ENCODE peak calls at places on chromosomes 12 and 14, in four cellular contexts. R is SK-N-SH, J is K562, O is HepG2. S is an unnamed sample.

GRCh38 chr12:112473056-112473455 is 54.3 kb downstream of the PTPN11 start:
- DNase-seq in J (peak; percentile 28), R (peak; percentile 20), O (no peak), S (peak; percentile 33)

GRCh38 chr12:110668480-110669192 is 20.3 kb downstream of the HVCN1 start:
- DNase-seq in J (no peak), R (no peak), O (no peak), S (no peak)

GRCh38 chr12:78002878-78003277 is 172.2 kb downstream of the NAV3 start:
- DNase-seq in O (no peak), J (no peak), R (peak; percentile 29), S (no peak)

GRCh38 chr12:28708918-28709371 is 440.1 kb upstream of the FAR2 start:
- DNase-seq in R (no peak), O (no peak), J (no peak), S (no peak)

GRCh38 chr14:100237735-100238418 is 1.1 kb upstream of the YY1 start:
- DNase-seq in J (no peak), O (peak; percentile 34), R (peak; percentile 69), S (peak; percentile 56)

GRCh38 chr12:46556820-46557524 is 184.4 kb upstream of the SLC38A2 start:
- DNase-seq in J (no peak), R (no peak), O (no peak), S (peak; percentile 27)

GRCh38 chr14:31435276-31435675 is 14.9 kb upstream of the HEATR5A start:
- DNase-seq in J (no peak), O (no peak), R (no peak), S (no peak)

GRCh38 chr14:102594514-102595175 is 2.2 kb downstream of the RCOR1 start:
- DNase-seq in O (peak; percentile 70), R (peak; percentile 75), J (peak; percentile 29), S (peak; percentile 79)

GRCh38 chr12:111175404-111175803 is 193.5 kb downstream of the PHETA1 start:
- DNase-seq in O (no peak), J (no peak), R (no peak), S (no peak)

GRCh38 chr14:77031680-77032482 is 3.4 kb upstream of the IRF2BPL start:
- DNase-seq in R (no peak), O (no peak), J (no peak), S (no peak)

GRCh38 chr14:94172545-94172944 is 1.6 kb upstream of the PPP4R4 start:
- DNase-seq in J (no peak), R (no peak), O (no peak), S (no peak)

GRCh38 chr14:94175403-94176146 is 1.5 kb downstream of the PPP4R4 start:
- DNase-seq in O (no peak), J (no peak), R (no peak), S (no peak)

GRCh38 chr14:94173885-94174621 is at the start of gene PPP4R4:
- DNase-seq in J (peak; percentile 93), O (peak; percentile 89), R (peak; percentile 97), S (peak; percentile 32)

GRCh38 chr14:94174622-94175402 is 690 bp downstream of the PPP4R4 start:
- DNase-seq in J (no peak), R (peak; percentile 35), O (no peak), S (no peak)

GRCh38 chr14:94173471-94173884 is 644 bp upstream of the PPP4R4 start:
- DNase-seq in O (no peak), R (no peak), J (no peak), S (no peak)
- TF ChIP-seq MAX in O (peak; percentile 5), R (no peak), J (no peak), S (no peak)

DNA sequence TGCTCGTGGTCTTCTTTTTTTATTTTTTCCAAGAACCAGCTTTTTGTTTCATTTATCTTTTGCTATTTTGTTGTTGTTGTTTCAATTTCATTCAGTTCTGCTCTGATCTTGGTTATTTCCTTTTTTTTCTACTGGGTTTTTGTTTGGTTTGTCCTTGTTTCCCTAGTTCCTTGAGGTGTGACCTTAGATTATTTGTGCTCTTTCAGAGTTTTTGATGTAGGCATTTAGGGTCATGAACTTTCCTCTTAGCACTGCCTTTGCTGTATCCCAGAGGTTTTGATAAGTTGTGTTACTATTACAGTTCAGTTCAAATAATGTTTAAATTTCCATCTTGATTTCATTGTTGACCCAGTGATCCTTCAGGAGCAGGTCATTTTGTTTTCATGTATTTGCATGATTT is 3.3 kb upstream of the SERPINA11 start:
- DNase-seq in O (peak; percentile 83), R (no peak), J (no peak), S (no peak)
- TF ChIP-seq RFX5 in O (no peak), R (no peak), J (no peak), S (no peak)

GRCh38 chr12:122860854-122861585 is 25.8 kb downstream of the HIP1R start:
- DNase-seq in R (peak; percentile 33), J (no peak), O (no peak), S (no peak)
- TF ChIP-seq MAX in R (no peak), J (no peak), O (peak; percentile 3), S (no peak)

GRCh38 chr14:41607966-41608663 is 1.4 kb downstream of the LRFN5 start:
- DNase-seq in J (no peak), R (no peak), O (no peak), S (no peak)

GRCh38 chr14:41605550-41606248 is 977 bp upstream of the LRFN5 start:
- DNase-seq in J (no peak), O (no peak), R (no peak), S (no peak)

GRCh38 chr14:41607119-41607785 is 576 bp downstream of the LRFN5 start:
- DNase-seq in O (no peak), R (no peak), J (no peak), S (no peak)

GRCh38 chr14:41604793-41605534 is 1.7 kb upstream of the LRFN5 start:
- DNase-seq in O (no peak), R (no peak), J (no peak), S (no peak)

DNA sequence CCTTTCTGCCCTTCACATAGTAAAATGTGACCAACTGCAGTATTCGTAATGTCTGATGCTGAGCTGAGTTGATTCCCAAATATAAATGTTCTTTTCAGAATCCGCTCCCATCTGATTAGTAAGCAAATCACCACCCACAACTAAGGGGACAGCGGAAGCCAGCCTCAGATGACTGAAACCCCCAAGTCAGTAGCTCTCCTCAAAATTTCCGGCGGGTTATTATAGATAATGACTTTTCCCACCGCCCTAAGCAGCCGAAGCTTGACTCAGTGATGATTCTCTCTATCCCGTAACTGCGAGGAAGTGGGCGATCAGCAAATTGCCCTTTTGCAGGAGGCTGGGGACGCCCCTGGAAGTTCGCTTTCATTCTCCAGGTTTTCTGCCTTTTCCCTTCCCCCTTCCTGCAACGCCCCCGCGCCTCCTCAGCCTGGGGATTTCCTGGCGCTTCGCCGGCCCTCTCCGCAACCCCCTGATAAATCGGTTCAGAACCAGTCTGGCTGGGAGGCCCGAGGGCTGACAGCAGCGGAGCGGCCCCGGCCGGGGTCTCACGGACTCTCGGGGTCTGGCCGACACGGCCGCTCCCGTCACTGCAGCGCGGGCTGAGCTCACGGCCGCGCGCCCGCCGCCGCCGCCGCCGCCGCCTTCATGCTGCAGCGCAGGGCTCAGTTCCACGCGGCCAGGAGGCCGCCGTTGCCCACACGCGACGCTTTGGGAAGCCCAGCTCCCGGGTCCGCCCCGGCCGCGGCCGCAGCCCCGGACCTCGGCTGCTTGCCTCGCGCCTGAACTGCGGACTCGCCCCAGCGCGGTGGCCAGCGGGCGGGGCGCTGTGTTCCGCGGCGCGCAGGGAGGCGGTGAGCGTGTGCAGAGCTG is at the start of gene LRFN5:
- DNase-seq in O (no peak), J (peak; percentile 5), R (peak; percentile 53), S (no peak)
- TF ChIP-seq RFX5 in O (no peak), J (no peak), R (no peak), S (no peak)

S was measured in A549.